ENCODE peak calls at places on chromosomes 4 and X, in nine cellular contexts. H is M059J; F is kidney tubule cell; N is progenitor cell of endocrine pancreas; Z is mucosa of descending colon; K is NCI-H1092 treated with DMSO at 0.1 percent for 48 hours; C is keratinocyte; B is stimulated activated CD8-positive, alpha-beta memory T cell treated with anti-CD3 and anti-CD28 coated beads, Interleukin-4, amount 100 ng/mL, for 24 hours; T is ascending aorta. L is an unnamed sample.

GRCh38 chr4:109548655-109549054 is 11.4 kb upstream of the MCUB start:
- DNase-seq in H (peak; percentile 85), F (peak; percentile 93), N (no peak), Z (no peak), K (no peak), C (peak; percentile 79), B (no peak), T (no peak), L (peak; percentile 21)

GRCh38 chrX:151790421-151791160 is 56.0 kb downstream of the CNGA2 start:
- DNase-seq in H (peak; percentile 78), F (no peak), N (no peak), Z (no peak), K (no peak), C (no peak), B (no peak), T (no peak), L (no peak)

GRCh38 chr4:159608434-159608833 is 505.6 kb downstream of the RAPGEF2 start:
- DNase-seq in H (peak; percentile 8), F (peak; percentile 56), N (no peak), Z (no peak), K (no peak), C (no peak), B (no peak), T (no peak), L (no peak)

GRCh38 chrX:95056901-95057300 is 1382.9 kb downstream of the FAM133A start:
- DNase-seq in H (peak; percentile 55), F (peak; percentile 39), N (no peak), Z (no peak), K (no peak), C (no peak), B (no peak), T (no peak), L (no peak)

GRCh38 chr4:184471872-184472539 is 2.3 kb downstream of the IRF2 start:
- DNase-seq in H (no peak), F (no peak), N (no peak), Z (peak; percentile 59), K (peak; percentile 41), C (no peak), B (no peak), T (no peak), L (no peak)

GRCh38 chr4:6416518-6417286 is 55.7 kb downstream of the PPP2R2C start:
- DNase-seq in H (no peak), F (no peak), N (no peak), Z (no peak), K (peak; percentile 62), C (no peak), B (no peak), T (no peak), L (no peak)

GRCh38 chrX:108036298-108036973 is 8.4 kb upstream of the VSIG1 start:
- DNase-seq in H (peak; percentile 65), F (peak; percentile 82), N (no peak), Z (peak; percentile 25), K (no peak), C (peak; percentile 28), B (no peak), T (no peak), L (peak; percentile 0)

GRCh38 chr4:7672601-7673000 is 237.9 kb upstream of the PSAPL1 start:
- DNase-seq in H (no peak), F (no peak), N (no peak), Z (no peak), K (no peak), C (no peak), B (no peak), T (no peak), L (no peak)

GRCh38 chr4:88823058-88823919 is 125.7 kb upstream of the NAP1L5 start:
- DNase-seq in H (peak; percentile 91), F (peak; percentile 91), N (peak; percentile 58), Z (peak; percentile 91), K (peak; percentile 44), C (no peak), B (no peak), T (peak; percentile 76), L (peak; percentile 91)

GRCh38 chr4:7414736-7415510 is 19.8 kb downstream of the PSAPL1 start:
- DNase-seq in H (no peak), F (no peak), N (no peak), Z (no peak), K (no peak), C (no peak), B (no peak), T (peak; percentile 1), L (no peak)

GRCh38 chr4:39279416-39279815 is 86.7 kb downstream of the RFC1 start:
- DNase-seq in H (peak; percentile 8), F (no peak), N (no peak), Z (no peak), K (no peak), C (no peak), B (no peak), T (no peak), L (no peak)

GRCh38 chrX:111515298-111515697 is 3.9 kb downstream of the SERTM2 start:
- DNase-seq in H (no peak), F (no peak), N (no peak), Z (no peak), K (no peak), C (no peak), B (no peak), T (no peak), L (no peak)

GRCh38 chr4:119615068-119615744 is 13.4 kb downstream of the PDE5A start:
- DNase-seq in H (no peak), F (no peak), N (no peak), Z (no peak), K (no peak), C (no peak), B (no peak), T (no peak), L (no peak)

GRCh38 chr4:163607292-163607691 is 112.8 kb downstream of the TMA16 start:
- DNase-seq in H (peak; percentile 1), F (no peak), N (no peak), Z (no peak), K (no peak), C (no peak), B (no peak), T (no peak), L (no peak)

GRCh38 chr4:165740911-165741310 is 132.1 kb upstream of the TLL1 start:
- DNase-seq in H (no peak), F (peak; percentile 6), N (no peak), Z (no peak), K (no peak), C (no peak), B (no peak), T (no peak), L (no peak)

GRCh38 chrX:68018248-68019203 is 414.8 kb downstream of the OPHN1 start:
- DNase-seq in H (peak; percentile 22), F (peak; percentile 26), N (no peak), Z (peak; percentile 3), K (peak; percentile 28), C (no peak), B (no peak), T (no peak), L (no peak)

GRCh38 chr4:15006416-15007024 is 4.2 kb downstream of the CPEB2 start:
- DNase-seq in H (peak; percentile 25), F (peak; percentile 20), N (no peak), Z (no peak), K (no peak), C (no peak), B (no peak), T (no peak), L (no peak)

GRCh38 chr4:33073811-33074210 is 2353.6 kb downstream of the PCDH7 start:
- DNase-seq in H (no peak), F (peak; percentile 57), N (no peak), Z (no peak), K (no peak), C (no peak), B (no peak), T (no peak), L (no peak)

GRCh38 chrX:51459125-51459524 is 37.3 kb downstream of the NUDT11 start:
- DNase-seq in H (peak; percentile 18), F (peak; percentile 44), N (no peak), Z (peak; percentile 15), K (peak; percentile 3), C (no peak), B (no peak), T (no peak), L (no peak)

GRCh38 chrX:54640721-54641120 is 110.7 kb downstream of the GNL3L start:
- DNase-seq in H (no peak), F (no peak), N (no peak), Z (no peak), K (no peak), C (no peak), B (no peak), T (no peak), L (peak; percentile 31)

GRCh38 chr4:4480685-4481393 is 61.0 kb downstream of the STX18 start:
- DNase-seq in H (no peak), F (no peak), N (no peak), Z (no peak), K (peak; percentile 35), C (no peak), B (no peak), T (no peak), L (no peak)

GRCh38 chr4:1802151-1802715 is 9.1 kb downstream of the FGFR3 start:
- DNase-seq in H (no peak), F (no peak), N (no peak), Z (peak; percentile 40), K (no peak), C (no peak), B (no peak), T (no peak), L (no peak)

GRCh38 chr4:77073106-77073858 is 2.5 kb downstream of the CCNI start:
- DNase-seq in H (peak; percentile 9), F (peak; percentile 15), N (no peak), Z (no peak), K (no peak), C (no peak), B (no peak), T (no peak), L (no peak)

GRCh38 chr4:139866270-139866962 is 200.8 kb downstream of the MGST2 start:
- DNase-seq in H (no peak), F (no peak), N (no peak), Z (peak; percentile 15), K (peak; percentile 87), C (no peak), B (no peak), T (no peak), L (no peak)

L was measured in HFF-Myc.